ENCODE peak calls at places on chromosome 1, in six cellular contexts. C is upper lobe of right lung; T is CD8-positive, alpha-beta T cell; S is PC-9; H is esophagus muscularis mucosa; G is fibroblast of lung. X is an unnamed sample.

GRCh38 chr1:156803086-156803851 is 13.4 kb downstream of the SH2D2A start:
- DNase-seq in C (no peak), T (no peak), S (no peak), H (no peak), G (no peak), X (no peak)

GRCh38 chr1:3814065-3814464 is 17.8 kb upstream of the LRRC47 start:
- DNase-seq in C (peak; percentile 28), T (no peak), S (no peak), H (no peak), G (no peak), X (no peak)

GRCh38 chr1:67496329-67496728 is 66.1 kb upstream of the SERBP1 start:
- DNase-seq in C (no peak), T (no peak), S (no peak), H (no peak), G (no peak), X (no peak)

GRCh38 chr1:40421694-40422384 is 28.4 kb upstream of the ZFP69B start:
- DNase-seq in C (no peak), T (no peak), S (no peak), H (no peak), G (peak; percentile 62), X (no peak)

GRCh38 chr1:18716112-18716784 is 85.6 kb downstream of the PAX7 start:
- DNase-seq in C (no peak), T (no peak), S (no peak), H (no peak), G (no peak), X (no peak)

GRCh38 chr1:238329671-238330070 is 438.9 kb upstream of the ZP4 start:
- DNase-seq in C (no peak), T (no peak), S (no peak), H (no peak), G (no peak), X (no peak)

GRCh38 chr1:25699501-25700089 is 83.0 kb downstream of the MAN1C1 start:
- DNase-seq in C (no peak), T (no peak), S (no peak), H (no peak), G (no peak), X (no peak)

GRCh38 chr1:31811605-31812004 is 4.2 kb downstream of the SPOCD1 start:
- DNase-seq in C (no peak), T (peak; percentile 31), S (no peak), H (no peak), G (peak; percentile 76), X (no peak)

GRCh38 chr1:44553771-44554170 is 120.5 kb downstream of the TMEM53 start:
- DNase-seq in C (no peak), T (no peak), S (peak; percentile 84), H (no peak), G (no peak), X (no peak)

GRCh38 chr1:206808615-206809014 is 36.3 kb upstream of the IL10 start:
- DNase-seq in C (no peak), T (peak; percentile 67), S (no peak), H (no peak), G (peak; percentile 45), X (no peak)

GRCh38 chr1:2952371-2952770 is 68.9 kb upstream of the ACTRT2 start:
- DNase-seq in C (peak; percentile 38), T (no peak), S (no peak), H (no peak), G (no peak), X (no peak)

GRCh38 chr1:109112056-109112651 is 1.8 kb upstream of the ELAPOR1 start:
- DNase-seq in C (no peak), T (no peak), S (peak; percentile 53), H (no peak), G (peak; percentile 43), X (no peak)

GRCh38 chr1:167491586-167492408 is 26.5 kb downstream of the CD247 start:
- DNase-seq in C (no peak), T (no peak), S (no peak), H (no peak), G (no peak), X (no peak)

GRCh38 chr1:218426343-218426657 is 81.2 kb downstream of the TGFB2 start:
- DNase-seq in C (no peak), T (no peak), S (peak; percentile 90), H (no peak), G (peak; percentile 64), X (no peak)

GRCh38 chr1:154552036-154552435 is 6.4 kb downstream of the UBE2Q1 start:
- DNase-seq in C (no peak), T (no peak), S (no peak), H (no peak), G (no peak), X (no peak)

GRCh38 chr1:94113592-94114322 is 7.2 kb downstream of the ABCA4 start:
- DNase-seq in C (no peak), T (no peak), S (no peak), H (no peak), G (no peak), X (no peak)

GRCh38 chr1:156775799-156776198 is 8.5 kb downstream of the PRCC start:
- DNase-seq in C (no peak), T (no peak), S (no peak), H (no peak), G (no peak), X (no peak)

GRCh38 chr1:211198111-211198510 is 61.1 kb upstream of the RCOR3 start:
- DNase-seq in C (no peak), T (no peak), S (no peak), H (no peak), G (peak; percentile 3), X (no peak)

GRCh38 chr1:46613661-46614603 is 2.7 kb downstream of the MOB3C start:
- DNase-seq in C (peak; percentile 92), T (peak; percentile 60), S (no peak), H (peak; percentile 97), G (peak; percentile 82), X (peak; percentile 50)

GRCh38 chr1:157691285-157691920 is 9.2 kb downstream of the FCRL3 start:
- DNase-seq in C (no peak), T (no peak), S (no peak), H (no peak), G (peak; percentile 7), X (peak; percentile 16)

GRCh38 chr1:108816049-108816882 is 40.6 kb downstream of the AKNAD1 start:
- DNase-seq in C (no peak), T (no peak), S (peak; percentile 71), H (no peak), G (peak; percentile 98), X (peak; percentile 20)

GRCh38 chr1:227998374-227999055 is 8.3 kb upstream of the WNT3A start:
- DNase-seq in C (no peak), T (peak; percentile 29), S (no peak), H (no peak), G (no peak), X (no peak)

GRCh38 chr1:209672705-209673630 is 2.2 kb upstream of the G0S2 start:
- DNase-seq in C (no peak), T (no peak), S (no peak), H (no peak), G (peak; percentile 54), X (no peak)

GRCh38 chr1:87169250-87169910 is 159.3 kb upstream of the LMO4 start:
- DNase-seq in C (no peak), T (no peak), S (no peak), H (no peak), G (no peak), X (no peak)

DNA sequence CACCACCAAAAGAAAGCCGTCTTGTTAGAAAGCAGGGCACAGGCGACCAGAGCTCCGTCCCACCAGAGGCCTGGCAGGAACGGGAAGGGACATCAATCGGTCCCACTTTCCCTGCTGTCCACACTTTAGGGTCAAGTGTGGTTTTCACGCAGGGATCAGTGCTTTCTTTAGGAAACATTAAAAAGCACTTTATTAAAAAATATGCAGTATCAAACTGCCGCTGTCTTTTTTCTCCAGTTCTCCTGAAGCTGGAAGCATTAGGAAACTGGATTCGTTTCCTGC is 437 bp downstream of the IFNLR1 start:
- DNase-seq in C (no peak), T (no peak), S (no peak), H (no peak), G (no peak), X (no peak)
- H3K27ac ChIP-seq in C (peak overlapping the region; percentile 77), T (no peak overlapping the region), S (peak overlapping the region; percentile 9), H (peak overlapping the region; percentile 56), G (no peak overlapping the region), X (no peak overlapping the region)

GRCh38 chr1:79808816-79809475 is 802.4 kb upstream of the ADGRL4 start:
- DNase-seq in C (no peak), T (no peak), S (no peak), H (no peak), G (no peak), X (no peak)
- H3K9me3 ChIP-seq in C (no peaks in the 10 kb centered on the region), T (no peaks in the 10 kb centered on the region), S (no peaks in the 10 kb centered on the region), H (no peaks in the 10 kb centered on the region), G (no peaks in the 10 kb centered on the region), X (no peaks in the 10 kb centered on the region)

DNA sequence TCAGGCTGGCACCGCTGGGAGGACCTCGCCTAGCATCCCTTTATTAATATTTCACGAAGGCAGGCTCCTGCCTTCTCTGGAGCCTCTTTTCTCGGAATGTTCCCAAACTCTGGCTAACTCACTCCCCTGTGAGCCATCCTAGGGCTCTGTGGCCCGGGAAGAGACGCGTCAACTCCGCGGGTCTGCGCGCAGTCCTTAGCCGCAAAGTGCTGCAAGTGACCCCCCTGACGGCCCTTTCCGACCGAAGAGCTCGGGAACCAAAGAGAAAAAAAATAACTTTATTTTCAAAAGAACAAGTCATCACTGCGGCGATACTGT is 14.6 kb downstream of the NR5A2 start:
- DNase-seq in C (no peak), T (no peak), S (no peak), H (no peak), G (no peak), X (no peak)
- H3K4me3 ChIP-seq in C (peak overlapping the region; percentile 54), T (no peak overlapping the region), S (no peak overlapping the region), H (peak overlapping the region; percentile 63), G (peak overlapping the region; percentile 61), X (peak overlapping the region; percentile 63)

GRCh38 chr1:226518375-226518774 is 30.2 kb upstream of the STUM start:
- DNase-seq in C (no peak), T (no peak), S (no peak), H (no peak), G (no peak), X (no peak)
- H3K27ac ChIP-seq in C (no peak overlapping the region), T (no peak overlapping the region), S (no peak overlapping the region), H (no peak overlapping the region), G (no peak overlapping the region), X (no peak overlapping the region)

DNA sequence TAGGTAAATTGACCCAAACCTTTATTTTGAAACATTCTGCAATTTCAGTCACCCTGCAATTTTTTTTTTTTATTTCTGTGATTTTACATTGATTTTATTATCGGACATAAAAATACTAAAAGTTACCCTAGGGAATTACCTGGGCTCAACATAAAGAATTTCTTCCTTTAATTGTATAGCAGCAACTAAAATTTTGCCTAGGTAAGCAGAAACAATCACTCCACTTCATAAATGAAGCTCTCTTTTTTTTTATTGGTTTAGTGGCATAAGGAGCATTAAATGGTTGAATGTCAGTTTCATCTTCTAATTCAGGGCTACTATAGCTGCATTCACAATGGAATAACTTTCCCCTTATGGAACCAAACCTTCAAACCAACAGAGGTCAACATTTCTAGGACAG is 15.3 kb upstream of the OR2M4 start:
- DNase-seq in C (no peak), T (no peak), S (no peak), H (no peak), G (no peak), X (no peak)
- H3K9me3 ChIP-seq in C (no peaks in the 10 kb centered on the region), T (no peaks in the 10 kb centered on the region), S (no peaks in the 10 kb centered on the region), H (no peaks in the 10 kb centered on the region), G (no peaks in the 10 kb centered on the region), X (peaks cover 1% of the 10 kb centered on the region)